ENCODE peak calls at places on chromosomes 12 and 14, in four cellular contexts. F is GM13976, I is IMR-90, W is colonic mucosa. R is an unnamed sample.

GRCh38 chr14:99534863-99535262 is 53.7 kb downstream of the CCNK start:
- DNase-seq in F (no peak), I (no peak), W (no peak), R (no peak)

GRCh38 chr14:92726135-92726932 is 22.1 kb downstream of the LGMN start:
- DNase-seq in I (peak), F (no peak), W (peak), R (no peak)

GRCh38 chr12:70338531-70338930 is 27.6 kb upstream of the KCNMB4 start:
- DNase-seq in I (peak), F (no peak), W (no peak), R (no peak)

GRCh38 chr12:111429760-111430417 is 24.2 kb downstream of the SH2B3 start:
- DNase-seq in I (no peak), W (no peak), F (peak), R (no peak)

GRCh38 chr12:68290126-68290525 is 36.7 kb upstream of the IL22 start:
- DNase-seq in W (no peak), F (peak), I (no peak), R (no peak)

GRCh38 chr12:57454566-57455373 is at the start of gene INHBE:
- DNase-seq in F (peak), W (no peak), I (peak), R (no peak)

GRCh38 chr12:52438305-52439301 is 4.4 kb upstream of the KRT75 start:
- DNase-seq in F (no peak), W (no peak), I (no peak), R (no peak)

GRCh38 chr14:50829472-50830043 is 1.4 kb downstream of the NIN start:
- DNase-seq in I (no peak), F (no peak), W (no peak), R (no peak)

GRCh38 chr12:122322501-122322900 is 56.2 kb upstream of the VPS33A start:
- DNase-seq in I (peak), W (no peak), F (no peak), R (no peak)

GRCh38 chr12:64080319-64081008 is 141.6 kb downstream of the KICS2 start:
- DNase-seq in F (no peak), W (peak), I (peak), R (no peak)

GRCh38 chr12:64082866-64083268 is 139.2 kb downstream of the KICS2 start:
- DNase-seq in F (no peak), W (peak), I (no peak), R (no peak)

GRCh38 chr12:64072946-64073345 is 149.2 kb downstream of the KICS2 start:
- DNase-seq in F (no peak), I (no peak), W (no peak), R (no peak)

GRCh38 chr12:64081020-64081419 is 141.1 kb downstream of the KICS2 start:
- DNase-seq in W (no peak), F (no peak), I (no peak), R (no peak)

DNA sequence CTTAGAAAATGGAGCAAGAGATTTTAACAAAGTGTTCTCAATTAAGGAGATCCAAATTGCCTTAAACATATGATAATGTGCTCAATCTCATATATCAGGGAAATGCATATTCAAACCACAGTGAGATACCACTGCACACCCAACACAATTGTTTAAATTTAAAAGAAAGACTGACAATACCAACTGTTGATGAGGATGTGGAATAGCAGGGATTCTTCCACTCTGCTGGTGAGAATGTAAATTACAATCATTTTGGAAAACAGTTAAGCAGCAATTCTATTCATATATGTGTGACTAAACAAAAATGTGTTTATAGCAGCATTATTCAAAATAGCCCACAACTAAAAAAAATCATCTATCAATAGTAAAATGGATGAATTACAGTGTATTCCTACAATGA is 144.2 kb downstream of the KICS2 start:
- DNase-seq in W (no peak), F (no peak), I (no peak), R (no peak)
- TF ChIP-seq CTCF in W (peak), F (no peak), I (peak), R (peak)

GRCh38 chr12:62802321-62802720 is 132.6 kb downstream of the PPM1H start:
- DNase-seq in W (no peak), F (no peak), I (no peak), R (no peak)

GRCh38 chr12:62800707-62801400 is 134.1 kb downstream of the PPM1H start:
- DNase-seq in F (no peak), I (no peak), W (no peak), R (no peak)

GRCh38 chr12:62803756-62804155 is 131.2 kb downstream of the PPM1H start:
- DNase-seq in F (no peak), W (no peak), I (no peak), R (no peak)

GRCh38 chr12:62801796-62802195 is 133.2 kb downstream of the PPM1H start:
- DNase-seq in F (no peak), W (no peak), I (no peak), R (no peak)

DNA sequence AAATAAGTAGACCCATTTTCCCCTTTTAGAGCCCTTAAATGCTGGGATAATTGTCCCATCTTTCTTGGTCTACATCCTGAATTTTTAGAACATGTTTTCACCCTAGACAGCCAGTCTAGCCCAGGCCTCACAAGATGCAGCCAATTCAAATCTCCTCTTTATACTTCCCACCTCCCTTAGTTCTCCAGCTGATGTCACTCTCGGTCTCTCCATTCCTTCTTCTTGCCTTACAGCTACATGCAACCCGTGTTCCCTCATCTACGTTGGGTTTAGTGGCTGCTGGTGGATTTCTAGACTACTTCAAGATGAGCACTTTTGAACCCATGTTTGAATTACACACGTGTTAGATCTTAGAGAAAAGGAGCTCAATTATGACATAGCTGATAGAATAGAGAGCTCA is 132.0 kb downstream of the PPM1H start:
- DNase-seq in I (peak), W (no peak), F (no peak), R (no peak)
- TF ChIP-seq CTCF in I (peak), W (no peak), F (no peak), R (no peak)

DNA sequence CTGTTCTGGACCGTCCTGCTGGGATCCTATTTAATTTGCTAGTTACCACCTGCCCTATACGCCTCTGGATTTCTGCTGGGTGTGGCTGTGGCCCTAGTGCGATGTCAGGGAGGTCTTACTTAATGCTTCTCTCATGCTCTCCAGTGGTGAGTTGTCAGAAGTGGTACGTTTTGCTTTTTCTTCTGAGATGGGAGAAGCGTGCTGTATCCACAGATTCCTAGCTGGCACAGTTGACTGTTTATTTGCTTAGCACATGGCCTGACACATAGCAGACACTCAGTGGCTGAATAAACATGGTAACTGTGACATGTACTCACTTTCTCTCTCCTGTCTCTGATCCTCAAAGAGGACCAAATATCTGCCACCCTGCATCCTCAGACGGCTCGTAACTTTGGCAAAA is 107.3 kb downstream of the CACNA1C start:
- DNase-seq in W (no peak), I (no peak), F (no peak), R (no peak)
- TF ChIP-seq CTCF in W (no peak), I (no peak), F (no peak), R (no peak)

GRCh38 chr12:79927772-79928474 is 7.0 kb downstream of the PPP1R12A start:
- DNase-seq in W (no peak), F (peak), I (peak), R (no peak)
- TF ChIP-seq CTCF in W (no peak), F (no peak), I (no peak), R (no peak)

DNA sequence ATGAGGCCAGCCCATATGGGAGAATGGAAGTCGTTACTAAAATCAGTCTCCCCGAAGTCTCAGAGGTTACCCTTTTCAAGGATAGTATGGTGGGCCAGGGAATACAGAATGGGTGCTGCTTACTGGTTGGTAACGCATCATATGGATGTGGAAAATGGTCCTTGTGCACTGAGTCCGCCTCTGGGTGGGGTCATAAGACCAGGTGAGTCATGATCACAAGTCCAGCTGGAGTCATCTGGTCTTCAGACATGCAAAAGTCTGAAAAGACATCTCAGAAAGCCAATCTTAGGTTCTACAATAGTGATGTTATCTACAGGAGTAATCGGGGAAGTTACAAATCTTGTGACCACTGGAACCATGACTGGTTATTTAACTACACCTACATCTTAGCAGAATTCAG is 71.9 kb upstream of the TCL1B start:
- DNase-seq in W (no peak), I (no peak), F (no peak), R (no peak)
- TF ChIP-seq CTCF in W (no peak), I (no peak), F (peak), R (no peak)

GRCh38 chr14:34053666-34054065 is 102.8 kb upstream of the EGLN3 start:
- DNase-seq in W (peak), I (no peak), F (no peak), R (peak)
- TF ChIP-seq CTCF in W (no peak), I (no peak), F (no peak), R (no peak)

DNA sequence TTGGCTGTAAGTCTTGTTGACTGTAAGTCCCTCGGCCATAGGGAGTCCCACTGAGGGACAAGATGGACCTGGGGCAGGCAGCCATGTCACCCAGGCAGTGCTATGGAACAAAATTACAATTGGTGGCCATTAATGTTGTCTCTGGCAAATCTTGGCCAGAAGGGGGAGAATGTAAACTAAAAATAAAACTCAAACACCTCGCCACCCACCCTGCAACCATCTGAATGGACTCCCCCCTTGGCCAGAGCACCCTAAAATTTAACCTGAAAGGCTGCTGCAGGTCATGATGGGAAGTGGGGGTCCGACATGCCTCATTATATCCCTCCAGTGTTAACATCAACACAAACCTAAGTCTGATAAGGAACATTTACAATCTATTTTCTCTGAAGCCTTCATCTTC is 8.2 kb downstream of the SLC22A17 start:
- DNase-seq in I (no peak), F (no peak), W (no peak), R (no peak)
- TF ChIP-seq CTCF in I (no peak), F (no peak), W (no peak), R (no peak)

GRCh38 chr14:103862393-103862782 is 15.0 kb upstream of the PPP1R13B start:
- DNase-seq in F (no peak), I (no peak), W (peak), R (no peak)

GRCh38 chr14:103859416-103860202 is 12.2 kb upstream of the PPP1R13B start:
- DNase-seq in I (no peak), W (peak), F (no peak), R (no peak)

GRCh38 chr14:103858063-103858820 is 10.9 kb upstream of the PPP1R13B start:
- DNase-seq in F (peak), W (no peak), I (no peak), R (no peak)

GRCh38 chr14:103863245-103863644 is 15.9 kb upstream of the PPP1R13B start:
- DNase-seq in I (no peak), F (no peak), W (no peak), R (no peak)

DNA sequence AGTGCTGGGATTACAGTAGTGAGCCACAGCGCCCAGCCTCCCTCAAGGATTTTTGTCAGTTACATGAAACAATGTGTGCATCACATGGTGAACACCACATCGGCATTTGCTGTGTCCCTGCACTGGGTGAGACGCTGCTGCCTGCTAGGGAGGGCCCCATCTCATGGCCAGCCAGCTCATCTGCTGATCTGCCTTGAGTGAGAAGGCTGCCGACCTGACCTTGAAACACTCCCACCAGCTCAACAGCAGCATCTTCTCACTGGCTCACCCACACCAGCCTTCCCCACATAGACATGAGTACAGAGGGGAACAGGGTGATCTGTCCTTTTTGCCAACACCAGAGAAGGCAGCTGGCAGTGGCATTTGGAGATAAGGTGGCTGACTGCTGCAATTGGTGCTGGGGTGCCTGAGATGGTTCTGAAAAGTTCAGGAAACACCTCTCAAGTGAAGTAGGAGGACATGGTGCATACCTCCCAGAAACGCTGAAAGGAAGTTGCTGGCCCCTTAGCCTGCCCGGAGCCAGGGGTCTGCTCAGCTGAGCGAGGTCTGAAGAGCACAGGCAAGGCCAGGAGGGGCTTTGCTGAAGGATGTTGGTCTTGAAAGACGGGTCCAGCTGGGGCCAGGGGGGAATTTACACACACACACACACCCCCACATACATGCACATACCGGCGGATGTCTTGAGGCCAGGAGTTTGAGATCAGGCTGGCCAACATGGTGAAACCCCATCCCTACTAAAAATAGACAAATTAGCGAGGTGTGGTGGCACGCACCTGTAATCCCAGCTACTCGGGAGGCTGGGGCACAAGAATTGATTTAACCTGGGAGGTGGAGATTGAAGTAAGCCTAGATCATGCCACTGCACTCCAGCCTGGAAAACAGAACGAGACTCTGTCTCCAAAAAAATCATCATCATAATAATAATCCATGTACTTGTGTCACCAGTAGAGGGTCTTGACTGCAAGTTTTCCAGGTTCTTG is 14.3 kb upstream of the PPP1R13B start:
- DNase-seq in W (peak), I (no peak), F (no peak), R (no peak)
- TF ChIP-seq CTCF in W (no peak), I (no peak), F (no peak), R (no peak)

DNA sequence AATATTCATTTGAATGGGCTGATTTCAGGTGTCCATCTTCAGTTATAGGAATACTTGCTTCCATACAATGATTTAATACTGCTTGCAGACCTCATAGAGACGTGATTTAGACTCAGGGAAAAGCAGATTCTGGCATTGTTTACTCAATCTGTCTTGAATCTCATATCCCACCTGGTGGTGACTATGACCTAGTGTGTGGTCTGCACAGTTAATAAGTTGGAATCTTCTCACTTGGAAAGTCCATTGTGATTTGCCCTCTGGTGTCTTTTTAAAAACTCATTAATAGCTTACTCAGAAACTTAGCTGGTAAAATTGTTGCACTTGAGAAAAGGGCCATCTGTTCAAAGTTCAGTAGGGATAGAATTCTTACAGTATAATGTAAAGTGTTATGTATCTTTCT is 106.0 kb downstream of the PELI2 start:
- DNase-seq in I (no peak), F (no peak), W (no peak), R (no peak)
- TF ChIP-seq CTCF in I (peak), F (no peak), W (no peak), R (peak)